ENCODE peak calls at places on chromosomes 13 and 19, in five cellular contexts. T is fibroblast of lung; Y is bronchial epithelial cell; J is GM12865; P is CD8-positive, alpha-beta T cell. X is an unnamed sample.

GRCh38 chr13:90276208-90276607 is 1071.3 kb upstream of the MIR17HG start:
- DNase-seq in T (no peak), P (no peak), Y (no peak), J (no peak), X (no peak)

GRCh38 chr19:13934785-13935109 is 3.5 kb downstream of the PODNL1 start:
- DNase-seq in T (no peak), J (no peak), P (no peak), Y (no peak), X (no peak)

GRCh38 chr19:54473983-54474382 is 887 bp upstream of the CDC42EP5 start:
- DNase-seq in J (no peak), P (no peak), Y (no peak), T (no peak), X (no peak)

GRCh38 chr13:51328488-51328887 is 11.0 kb upstream of the SERPINE3 start:
- DNase-seq in J (no peak), P (no peak), T (no peak), Y (no peak), X (no peak)

GRCh38 chr13:31605076-31605858 is 134.1 kb upstream of the RXFP2 start:
- DNase-seq in J (no peak), P (no peak), Y (no peak), T (no peak), X (no peak)

GRCh38 chr13:114129649-114130062 is 2.8 kb downstream of the RASA3 start:
- DNase-seq in T (no peak), Y (no peak), J (peak), P (no peak), X (no peak)

GRCh38 chr13:79830945-79831344 is 350.0 kb downstream of the NDFIP2 start:
- DNase-seq in J (no peak), Y (no peak), P (no peak), T (no peak), X (no peak)

GRCh38 chr13:25588336-25589060 is 216.7 kb downstream of the ATP8A2 start:
- DNase-seq in Y (no peak), P (no peak), T (no peak), J (no peak), X (no peak)

GRCh38 chr13:98481511-98481951 is 95.4 kb downstream of the STK24 start:
- DNase-seq in T (peak), Y (no peak), J (no peak), P (no peak), X (no peak)

GRCh38 chr19:40217027-40217810 is 965 bp downstream of the TTC9B start:
- DNase-seq in P (no peak), J (peak), Y (peak), T (no peak), X (no peak)

GRCh38 chr13:111251646-111252448 is 68.6 kb upstream of the TEX29 start:
- DNase-seq in J (no peak), T (no peak), Y (no peak), P (no peak), X (no peak)

GRCh38 chr13:39415403-39415802 is 187.6 kb downstream of the LHFPL6 start:
- DNase-seq in J (peak), T (peak), Y (peak), P (no peak), X (peak)

GRCh38 chr19:8449830-8450229 is 5.1 kb downstream of the HNRNPM start:
- DNase-seq in T (no peak), P (no peak), Y (peak), J (peak), X (no peak)

GRCh38 chr19:36266375-36266961 is 51.6 kb downstream of the ZNF146 start:
- DNase-seq in Y (no peak), T (no peak), P (no peak), J (no peak), X (no peak)

GRCh38 chr13:98285852-98286594 is 109.0 kb upstream of the RNF113B start:
- DNase-seq in J (no peak), T (no peak), Y (no peak), P (no peak), X (no peak)

GRCh38 chr19:19461671-19462622 is 53.4 kb downstream of the TSSK6 start:
- DNase-seq in J (no peak), Y (no peak), T (peak), P (no peak), X (no peak)

GRCh38 chr19:2381151-2381822 is 21.2 kb downstream of the TMPRSS9 start:
- DNase-seq in T (peak), P (no peak), Y (no peak), J (no peak), X (no peak)

GRCh38 chr19:14325863-14326262 is 55.4 kb upstream of the ADGRE5 start:
- DNase-seq in Y (no peak), P (no peak), J (no peak), T (no peak), X (no peak)

GRCh38 chr19:33152178-33152577 is 20.3 kb downstream of the WDR88 start:
- DNase-seq in T (peak), P (no peak), J (no peak), Y (no peak), X (no peak)

GRCh38 chr13:20713014-20713376 is 9.5 kb downstream of the IL17D start:
- DNase-seq in Y (no peak), J (no peak), P (no peak), T (no peak), X (no peak)

GRCh38 chr13:39818953-39819352 is 163.5 kb downstream of the COG6 start:
- DNase-seq in P (no peak), J (no peak), T (peak), Y (peak), X (no peak)

GRCh38 chr19:12546068-12546467 is 5.2 kb downstream of the ZNF564 start:
- DNase-seq in Y (no peak), J (no peak), P (no peak), T (no peak), X (no peak)

GRCh38 chr19:4966591-4966990 is 2.3 kb upstream of the KDM4B start:
- DNase-seq in T (no peak), J (no peak), P (no peak), Y (no peak), X (no peak)

GRCh38 chr19:31262673-31263308 is 86.4 kb downstream of the TSHZ3 start:
- DNase-seq in P (no peak), T (peak), Y (no peak), J (no peak), X (no peak)

GRCh38 chr19:1261512-1261862 is 7.6 kb upstream of the CIRBP start:
- DNase-seq in J (no peak), T (no peak), P (no peak), Y (no peak), X (no peak)
- TF ChIP-seq CTCF in J (peak), T (no peak), P (no peak), Y (peak), X (peak)

GRCh38 chr13:82672248-82672647 is 1210.0 kb downstream of the SLITRK1 start:
- DNase-seq in T (no peak), Y (no peak), P (no peak), J (no peak), X (no peak)
- TF ChIP-seq CTCF in T (no peak), Y (no peak), P (no peak), J (no peak), X (no peak)

GRCh38 chr19:677601-678380 is 1.6 kb downstream of the FSTL3 start:
- DNase-seq in T (peak), Y (peak), P (no peak), J (no peak), X (no peak)
- TF ChIP-seq CTCF in T (no peak), Y (no peak), P (no peak), J (no peak), X (no peak)

GRCh38 chr13:76773695-76774094 is 112.5 kb downstream of the KCTD12 start:
- DNase-seq in P (no peak), J (no peak), T (peak), Y (no peak), X (no peak)
- TF ChIP-seq CTCF in P (no peak), J (no peak), T (no peak), Y (no peak), X (no peak)

GRCh38 chr19:9914315-9915207 is 21.8 kb downstream of the OLFM2 start:
- DNase-seq in T (peak), P (peak), Y (peak), J (peak), X (peak)
- TF ChIP-seq CTCF in T (peak), P (peak), Y (peak), J (peak), X (peak)

GRCh38 chr19:23436318-23436717 is 41.0 kb upstream of the ZNF91 start:
- DNase-seq in Y (no peak), T (no peak), P (no peak), J (no peak), X (no peak)

GRCh38 chr19:23437901-23438300 is 42.6 kb upstream of the ZNF91 start:
- DNase-seq in T (no peak), Y (no peak), J (no peak), P (no peak), X (peak)

GRCh38 chr19:23439623-23440022 is 44.4 kb upstream of the ZNF91 start:
- DNase-seq in Y (no peak), T (no peak), J (no peak), P (no peak), X (no peak)

GRCh38 chr19:23440207-23440606 is 44.9 kb upstream of the ZNF91 start:
- DNase-seq in J (no peak), Y (no peak), T (no peak), P (no peak), X (no peak)

DNA sequence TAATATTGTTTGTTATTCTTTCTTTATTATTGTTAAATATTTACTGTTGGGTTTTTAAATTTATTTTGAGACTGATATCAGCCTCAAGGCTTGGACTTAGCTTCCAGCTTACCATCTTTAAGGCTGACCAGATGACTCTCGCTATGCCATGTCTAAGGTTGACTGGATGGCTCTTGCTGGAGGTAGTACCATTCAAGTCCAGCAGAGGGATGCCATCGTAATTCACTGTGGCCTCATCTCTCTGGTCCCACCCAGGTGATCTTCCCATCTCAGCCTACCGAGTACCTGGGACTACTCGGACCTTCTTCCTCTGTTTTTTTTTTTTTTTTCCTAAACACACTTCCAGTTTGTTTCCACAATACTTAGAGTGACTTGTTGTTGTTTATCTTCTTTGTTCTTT is 41.7 kb upstream of the ZNF91 start:
- DNase-seq in T (no peak), Y (no peak), P (no peak), J (no peak), X (no peak)
- TF ChIP-seq CTCF in T (no peak), Y (peak), P (no peak), J (peak), X (no peak)

DNA sequence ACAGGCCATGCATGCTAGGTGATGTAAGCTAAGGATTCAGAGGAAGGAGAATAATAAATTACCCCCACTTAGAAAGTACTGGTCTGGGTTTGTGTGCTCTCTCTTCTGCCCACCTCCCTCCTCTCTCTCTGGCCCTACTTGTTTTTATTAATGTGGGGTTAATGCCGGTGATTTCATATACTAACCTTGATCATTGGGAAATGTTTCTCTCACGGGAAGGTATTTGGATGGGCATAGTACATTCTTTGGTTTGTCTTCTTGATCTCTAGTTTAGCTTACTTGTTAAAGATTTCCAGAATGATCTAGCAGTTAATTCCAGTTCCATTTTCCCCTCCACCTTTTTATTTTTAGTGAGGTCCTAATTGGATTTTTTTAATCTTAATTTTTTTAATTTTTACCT is 24.6 kb downstream of the ARHGAP35 start:
- DNase-seq in T (no peak), Y (no peak), J (no peak), P (no peak), X (no peak)
- TF ChIP-seq CTCF in T (no peak), Y (no peak), J (no peak), P (no peak), X (no peak)

DNA sequence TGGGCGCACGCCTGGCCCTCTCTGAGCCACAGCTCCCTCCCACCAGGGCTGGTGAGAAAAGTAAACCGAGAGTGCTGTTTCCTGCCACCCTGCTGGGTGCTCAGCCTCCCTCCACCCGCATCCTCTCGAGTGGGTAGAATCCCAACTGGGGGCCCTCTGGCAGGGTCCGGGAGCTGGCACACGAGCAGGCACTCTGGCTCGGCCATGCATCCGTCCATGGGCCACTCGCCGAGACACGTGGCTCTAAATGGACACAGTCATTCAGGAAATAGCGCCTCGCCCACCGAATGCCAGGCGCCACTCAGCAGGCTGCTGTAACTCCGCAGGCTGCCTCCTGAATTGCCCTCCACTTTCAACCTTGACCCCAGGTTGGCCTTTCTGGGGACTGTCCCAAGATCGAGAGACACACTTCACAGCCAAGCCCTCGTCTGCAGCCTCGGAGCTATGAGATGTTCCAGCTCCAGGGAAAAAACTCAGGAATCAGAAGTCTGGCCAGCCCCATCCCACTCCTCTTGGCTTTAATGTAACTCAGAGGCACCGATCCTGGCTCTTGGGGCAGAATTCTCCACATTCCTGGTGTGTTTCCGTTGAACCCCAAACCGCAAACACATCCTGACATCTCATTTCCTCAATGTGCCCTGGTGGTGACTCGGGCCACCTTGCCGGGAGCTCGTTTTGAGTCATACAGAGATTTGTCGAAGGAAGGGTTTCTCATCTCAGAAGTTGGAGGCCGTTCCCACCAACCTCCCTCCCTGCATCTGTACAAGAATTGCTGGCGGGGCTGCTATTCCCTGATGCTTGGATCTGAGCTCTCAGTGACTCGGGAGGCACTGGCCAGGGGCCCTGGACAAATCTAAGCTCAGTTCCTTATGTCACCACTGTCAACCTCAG is 14.1 kb downstream of the KLF2 start:
- DNase-seq in Y (peak), J (peak), T (peak), P (no peak), X (peak)
- TF ChIP-seq CTCF in Y (no peak), J (no peak), T (no peak), P (no peak), X (peak)